ENCODE peak calls at places on chromosomes 7 and 10, in seven cellular contexts. L, H, M, J, Y, W and A are unnamed samples. For H3K9me3, the result is how much of the 10 kb centered on the place peaks cover.

GRCh38 chr10:73506491-73506890 is 10.7 kb upstream of the PPP3CB start:
- DNase-seq in Y (no peak), J (no peak), M (no peak), L (no peak), W (no peak), H (no peak), A (no peak)

GRCh38 chr7:84297606-84298005 is 103.0 kb upstream of the SEMA3A start:
- DNase-seq in W (no peak), L (no peak), H (no peak), M (no peak), J (no peak), Y (no peak), A (no peak)

GRCh38 chr7:114021135-114021534 is 102.3 kb upstream of the PPP1R3A start:
- DNase-seq in W (no peak), M (no peak), Y (no peak), J (no peak), H (no peak), L (peak), A (no peak)

GRCh38 chr10:103507235-103508191 is 14.0 kb downstream of the NEURL1 start:
- DNase-seq in Y (peak), L (peak), H (no peak), M (peak), J (no peak), W (no peak), A (no peak)

GRCh38 chr10:102629661-102630614 is 14.3 kb upstream of the TRIM8 start:
- DNase-seq in Y (no peak), H (no peak), J (peak), L (no peak), W (no peak), M (no peak), A (peak)

GRCh38 chr10:49700211-49700610 is 20.8 kb downstream of the C10orf53 start:
- DNase-seq in J (no peak), W (no peak), M (no peak), L (no peak), Y (no peak), H (no peak), A (no peak)

GRCh38 chr10:130463876-130464360 is 327.7 kb downstream of the GLRX3 start:
- DNase-seq in L (no peak), Y (no peak), J (no peak), M (no peak), W (no peak), H (no peak), A (no peak)

GRCh38 chr7:55185941-55186609 is 167.3 kb downstream of the EGFR start:
- DNase-seq in W (no peak), J (no peak), H (no peak), M (peak), L (no peak), Y (no peak), A (no peak)

GRCh38 chr10:82091413-82091812 is 216.4 kb downstream of the NRG3 start:
- DNase-seq in Y (no peak), M (no peak), W (no peak), H (no peak), L (no peak), J (no peak), A (no peak)

GRCh38 chr7:97064972-97065587 is 40.4 kb upstream of the DLX5 start:
- DNase-seq in W (no peak), H (no peak), Y (peak), J (peak), L (no peak), M (no peak), A (no peak)

GRCh38 chr10:75111906-75112703 is 649 bp downstream of the SAMD8 start:
- DNase-seq in Y (peak), J (peak), M (peak), W (peak), H (peak), L (peak), A (peak)

GRCh38 chr10:3539696-3540383 is 245.2 kb downstream of the KLF6 start:
- DNase-seq in M (no peak), L (no peak), Y (no peak), H (no peak), J (no peak), W (no peak), A (no peak)

GRCh38 chr10:80486785-80487421 is 32.8 kb downstream of the TSPAN14 start:
- DNase-seq in H (peak), L (no peak), Y (no peak), M (no peak), J (no peak), W (no peak), A (no peak)

GRCh38 chr10:70584941-70585544 is 17.5 kb downstream of the PRF1 start:
- DNase-seq in Y (no peak), W (no peak), J (peak), H (no peak), M (peak), L (no peak), A (peak)

GRCh38 chr10:28879875-28880381 is 202.6 kb downstream of the BAMBI start:
- DNase-seq in J (peak), H (no peak), W (no peak), Y (no peak), L (no peak), M (peak), A (no peak)

GRCh38 chr10:98916751-98917150 is 318.9 kb downstream of the HPSE2 start:
- DNase-seq in L (no peak), Y (no peak), H (no peak), J (no peak), W (no peak), M (no peak), A (no peak)

GRCh38 chr7:113204415-113204814 is 86.1 kb upstream of the SMIM30 start:
- DNase-seq in L (no peak), H (no peak), J (no peak), M (no peak), W (no peak), Y (no peak), A (no peak)

GRCh38 chr10:19048901-19049300 is 300 bp downstream of the MALRD1 start:
- DNase-seq in W (no peak), Y (no peak), L (peak), J (peak), H (no peak), M (no peak), A (no peak)

GRCh38 chr10:124680675-124681074 is 63.5 kb downstream of the FAM53B start:
- DNase-seq in M (peak), H (peak), J (no peak), L (peak), Y (no peak), W (no peak), A (no peak)

GRCh38 chr7:45118292-45118691 is 6.8 kb upstream of the TBRG4 start:
- DNase-seq in M (no peak), L (no peak), J (no peak), Y (no peak), W (no peak), H (no peak), A (no peak)

GRCh38 chr10:80211786-80212185 is 6.4 kb upstream of the ANXA11 start:
- DNase-seq in J (no peak), M (no peak), L (no peak), W (no peak), H (no peak), Y (no peak), A (no peak)

GRCh38 chr10:32256613-32257437 is 90.1 kb downstream of the EPC1 start:
- DNase-seq in J (peak), M (peak), W (no peak), Y (peak), L (peak), H (peak), A (peak)

GRCh38 chr7:140734729-140735128 is 38.2 kb downstream of the NDUFB2 start:
- DNase-seq in W (no peak), M (no peak), J (no peak), L (no peak), H (no peak), Y (no peak), A (no peak)

GRCh38 chr10:24908793-24909423 is 43.5 kb downstream of the PRTFDC1 start:
- DNase-seq in H (no peak), W (no peak), L (no peak), J (no peak), Y (no peak), M (peak), A (no peak)

GRCh38 chr10:114697061-114697598 is 39.1 kb upstream of the ABLIM1 start:
- DNase-seq in L (no peak), W (no peak), M (peak), H (no peak), Y (no peak), J (no peak), A (peak)

GRCh38 chr10:31759124-31759798 is 169.4 kb downstream of the ARHGAP12 start:
- DNase-seq in M (peak), L (peak), Y (no peak), H (peak), J (peak), W (peak), A (peak)

GRCh38 chr7:144452064-144452463 is 48.6 kb upstream of the NOBOX start:
- DNase-seq in L (no peak), Y (no peak), W (no peak), J (no peak), H (no peak), M (no peak), A (peak)

GRCh38 chr7:32461484-32461883 is 28.7 kb downstream of the LSM5 start:
- DNase-seq in H (no peak), J (no peak), W (no peak), Y (no peak), M (no peak), L (no peak), A (no peak)

GRCh38 chr10:46282460-46283216 is 4.2 kb upstream of the ANTXRL start:
- DNase-seq in J (peak), Y (no peak), L (peak), H (peak), M (peak), W (peak), A (peak)

GRCh38 chr7:34463830-34464229 is 194.2 kb upstream of the NPSR1 start:
- DNase-seq in J (no peak), W (no peak), M (no peak), Y (no peak), L (no peak), H (no peak), A (no peak)

GRCh38 chr10:12950583-12951128 is 50.9 kb downstream of the CCDC3 start:
- DNase-seq in W (no peak), Y (no peak), J (no peak), H (no peak), M (no peak), L (no peak), A (no peak)

GRCh38 chr10:116690356-116691078 is 51.8 kb downstream of the HSPA12A start:
- DNase-seq in H (no peak), L (no peak), J (peak), Y (no peak), W (no peak), M (peak), A (peak)

GRCh38 chr10:132832186-132832983 is 46.4 kb upstream of the NKX6-2 start:
- DNase-seq in M (no peak), W (no peak), J (no peak), Y (no peak), H (no peak), L (no peak), A (no peak)

GRCh38 chr10:133292919-133293809 is 15.5 kb downstream of the TUBGCP2 start:
- DNase-seq in L (no peak), J (no peak), H (no peak), M (no peak), Y (no peak), W (no peak), A (no peak)

GRCh38 chr10:79104264-79104954 is 35.6 kb downstream of the ZMIZ1 start:
- DNase-seq in M (peak), Y (no peak), H (no peak), W (no peak), L (no peak), J (no peak), A (peak)

GRCh38 chr7:37365405-37365804 is 83.3 kb downstream of the ELMO1 start:
- DNase-seq in L (no peak), Y (no peak), W (no peak), H (no peak), J (no peak), M (no peak), A (no peak)

GRCh38 chr7:15166620-15167019 is 264.1 kb upstream of the DGKB start:
- DNase-seq in H (no peak), W (no peak), L (no peak), J (no peak), M (no peak), Y (no peak), A (no peak)
- H3K9me3 ChIP-seq in H (under half), W (under half), L (under half), J (under half), M (under half), Y (under half), A (under half)

DNA sequence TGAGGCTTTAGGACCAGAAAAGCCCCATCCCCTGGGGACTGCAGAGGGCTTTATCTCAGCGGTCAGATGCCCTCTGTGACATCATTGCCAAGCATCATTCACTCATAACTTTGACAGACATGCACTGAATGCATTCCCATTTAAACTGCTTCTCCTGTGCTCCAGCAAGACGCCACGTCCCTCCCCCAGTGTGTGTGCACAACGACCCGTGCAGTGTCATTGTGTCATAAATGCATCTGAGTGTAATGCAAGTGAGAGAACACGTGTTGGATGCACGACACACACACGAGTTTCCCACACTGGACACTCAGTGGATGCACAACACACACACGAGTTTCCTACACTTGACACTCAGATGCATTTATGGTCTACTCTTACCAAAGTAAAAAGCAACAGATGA is 337.9 kb downstream of the PTPRN2 start:
- DNase-seq in L (no peak), W (no peak), J (no peak), M (no peak), H (no peak), Y (no peak), A (no peak)
- H3K9me3 ChIP-seq in L (under half), W (under half), J (under half), M (under half), H (under half), Y (under half), A (under half)

DNA sequence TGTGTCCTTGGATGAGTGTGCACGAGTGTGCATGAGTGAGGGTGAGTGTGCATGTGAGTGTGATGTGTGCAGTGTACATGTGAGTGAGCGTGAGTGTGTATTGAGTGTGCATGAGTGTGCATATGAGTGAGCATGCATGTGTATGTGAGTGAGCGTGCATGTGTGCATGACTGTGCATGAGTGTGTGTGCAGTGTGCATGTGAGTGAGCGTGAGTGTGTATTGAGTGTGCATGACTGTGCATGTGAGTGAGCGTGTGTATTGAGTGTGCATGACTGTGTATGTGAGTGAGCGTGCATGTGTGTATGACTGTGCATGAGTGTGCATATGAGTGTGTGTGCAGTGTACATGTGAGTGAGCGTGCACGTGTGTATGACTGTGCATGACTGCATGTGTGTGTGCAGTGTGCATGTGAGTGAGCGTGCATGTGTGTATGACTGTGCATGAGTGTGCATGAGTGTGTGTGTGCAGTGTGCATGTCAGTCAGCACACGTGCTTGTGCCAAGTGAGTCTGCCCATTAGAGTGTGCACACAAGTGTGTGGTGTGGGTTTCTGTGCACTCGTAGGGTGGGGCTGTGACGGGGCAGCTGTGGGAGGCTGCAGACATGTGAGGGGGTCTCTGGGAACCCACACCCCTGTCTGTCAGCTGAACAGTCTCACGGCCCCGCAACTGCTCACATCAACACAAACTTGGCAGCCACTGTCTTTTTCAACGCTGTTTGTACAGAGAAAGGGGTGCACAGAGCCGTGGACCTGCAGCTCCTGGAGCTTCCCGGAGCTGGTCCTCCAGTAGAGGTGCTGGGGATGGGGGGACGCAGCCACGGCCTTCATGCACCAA is 14.8 kb downstream of the FOXL3 start:
- DNase-seq in L (no peak), J (no peak), H (no peak), Y (no peak), W (no peak), M (no peak), A (no peak)
- H3K9me3 ChIP-seq in L (under half), J (under half), H (under half), Y (under half), W (under half), M (under half), A (under half)

GRCh38 chr7:158472631-158473030 is 115.0 kb downstream of the PTPRN2 start:
- DNase-seq in H (no peak), J (no peak), Y (no peak), W (no peak), M (no peak), L (no peak), A (no peak)
- H3K9me3 ChIP-seq in H (under half), J (under half), Y (under half), W (under half), M (under half), L (under half), A (under half)